ENCODE peak calls at places on chromosome 20, in eight cellular contexts. One of them, this sample, is unnamed.
A peak's percentile ranks its signal among the peaks of the same experiment; 100 is the strongest.

GRCh38 chr20:17502105-17502504 is 29.1 kb downstream of the BFSP1 start:
- DNase-seq in esophagus squamous epithelium: no peak
- DNase-seq in Calu3: no peak
- DNase-seq in GM13976: no peak
- DNase-seq in MM.1S: no peak
- DNase-seq in transverse colon: no peak
- DNase-seq in neural progenitor cell: peak; percentile 29
- DNase-seq in spleen: no peak
- DNase-seq in this sample: no peak

GRCh38 chr20:25282796-25283195 is 34.9 kb downstream of the PYGB start:
- DNase-seq in transverse colon: peak; percentile 7
- DNase-seq in neural progenitor cell: no peak
- DNase-seq in esophagus squamous epithelium: no peak
- DNase-seq in spleen: no peak
- DNase-seq in MM.1S: no peak
- DNase-seq in Calu3: no peak
- DNase-seq in GM13976: no peak
- DNase-seq in this sample: peak; percentile 7

GRCh38 chr20:53594068-53595017 is 704 bp upstream of the ZNF217 start:
- DNase-seq in GM13976: peak; percentile 88
- DNase-seq in esophagus squamous epithelium: peak; percentile 83
- DNase-seq in transverse colon: peak; percentile 99
- DNase-seq in Calu3: peak; percentile 100
- DNase-seq in spleen: peak; percentile 99
- DNase-seq in MM.1S: peak; percentile 93
- DNase-seq in neural progenitor cell: peak; percentile 97
- DNase-seq in this sample: peak; percentile 99

GRCh38 chr20:36219671-36220220 is 16.5 kb upstream of the AAR2 start:
- DNase-seq in Calu3: no peak
- DNase-seq in esophagus squamous epithelium: no peak
- DNase-seq in transverse colon: no peak
- DNase-seq in neural progenitor cell: no peak
- DNase-seq in spleen: peak; percentile 41
- DNase-seq in GM13976: no peak
- DNase-seq in MM.1S: no peak
- DNase-seq in this sample: no peak

GRCh38 chr20:35743693-35744491 is 1.8 kb upstream of the RBM39 start:
- DNase-seq in GM13976: no peak
- DNase-seq in transverse colon: no peak
- DNase-seq in esophagus squamous epithelium: no peak
- DNase-seq in Calu3: no peak
- DNase-seq in spleen: peak; percentile 83
- DNase-seq in neural progenitor cell: no peak
- DNase-seq in MM.1S: peak; percentile 54
- DNase-seq in this sample: no peak

GRCh38 chr20:16612708-16613107 is 39.5 kb upstream of the KIF16B start:
- DNase-seq in transverse colon: no peak
- DNase-seq in MM.1S: no peak
- DNase-seq in neural progenitor cell: no peak
- DNase-seq in esophagus squamous epithelium: no peak
- DNase-seq in spleen: no peak
- DNase-seq in Calu3: no peak
- DNase-seq in GM13976: no peak
- DNase-seq in this sample: no peak

GRCh38 chr20:19710336-19710721 is 47.7 kb upstream of the RIN2 start:
- DNase-seq in neural progenitor cell: no peak
- DNase-seq in spleen: no peak
- DNase-seq in MM.1S: no peak
- DNase-seq in transverse colon: peak; percentile 67
- DNase-seq in GM13976: no peak
- DNase-seq in Calu3: no peak
- DNase-seq in esophagus squamous epithelium: no peak
- DNase-seq in this sample: no peak

GRCh38 chr20:57698867-57699275 is 10.9 kb downstream of the PMEPA1 start:
- DNase-seq in spleen: no peak
- DNase-seq in GM13976: no peak
- DNase-seq in MM.1S: no peak
- DNase-seq in transverse colon: peak; percentile 37
- DNase-seq in Calu3: peak; percentile 77
- DNase-seq in neural progenitor cell: no peak
- DNase-seq in esophagus squamous epithelium: no peak
- DNase-seq in this sample: no peak

GRCh38 chr20:152131-152530 is 5.1 kb upstream of the DEFB127 start:
- DNase-seq in transverse colon: no peak
- DNase-seq in neural progenitor cell: no peak
- DNase-seq in GM13976: no peak
- DNase-seq in MM.1S: no peak
- DNase-seq in esophagus squamous epithelium: no peak
- DNase-seq in Calu3: no peak
- DNase-seq in spleen: no peak
- DNase-seq in this sample: no peak

GRCh38 chr20:6074145-6074561 is 20.3 kb upstream of the LRRN4 start:
- DNase-seq in Calu3: no peak
- DNase-seq in transverse colon: no peak
- DNase-seq in GM13976: no peak
- DNase-seq in MM.1S: peak; percentile 30
- DNase-seq in spleen: no peak
- DNase-seq in neural progenitor cell: peak; percentile 18
- DNase-seq in esophagus squamous epithelium: no peak
- DNase-seq in this sample: no peak

GRCh38 chr20:52622086-52622485 is 350.1 kb upstream of the TSHZ2 start:
- DNase-seq in MM.1S: no peak
- DNase-seq in Calu3: no peak
- DNase-seq in transverse colon: no peak
- DNase-seq in GM13976: no peak
- DNase-seq in spleen: no peak
- DNase-seq in esophagus squamous epithelium: no peak
- DNase-seq in neural progenitor cell: no peak
- DNase-seq in this sample: no peak

GRCh38 chr20:32583581-32584045 is 1.5 kb downstream of the NOL4L start:
- DNase-seq in GM13976: no peak
- DNase-seq in Calu3: no peak
- DNase-seq in MM.1S: no peak
- DNase-seq in transverse colon: no peak
- DNase-seq in esophagus squamous epithelium: no peak
- DNase-seq in spleen: no peak
- DNase-seq in neural progenitor cell: peak; percentile 66
- DNase-seq in this sample: no peak

GRCh38 chr20:53657289-53657678 is 63.6 kb upstream of the ZNF217 start:
- DNase-seq in Calu3: no peak
- DNase-seq in transverse colon: no peak
- DNase-seq in esophagus squamous epithelium: no peak
- DNase-seq in spleen: no peak
- DNase-seq in MM.1S: peak; percentile 37
- DNase-seq in neural progenitor cell: no peak
- DNase-seq in GM13976: no peak
- DNase-seq in this sample: no peak

GRCh38 chr20:3559231-3559630 is 88.4 kb downstream of the ATRN start:
- DNase-seq in GM13976: no peak
- DNase-seq in neural progenitor cell: no peak
- DNase-seq in spleen: no peak
- DNase-seq in esophagus squamous epithelium: no peak
- DNase-seq in Calu3: no peak
- DNase-seq in transverse colon: no peak
- DNase-seq in MM.1S: no peak
- DNase-seq in this sample: no peak

GRCh38 chr20:61120595-61121515 is 131.2 kb upstream of the CDH4 start:
- DNase-seq in GM13976: no peak
- DNase-seq in spleen: no peak
- DNase-seq in Calu3: peak; percentile 66
- DNase-seq in esophagus squamous epithelium: no peak
- DNase-seq in MM.1S: peak; percentile 64
- DNase-seq in neural progenitor cell: peak; percentile 81
- DNase-seq in transverse colon: no peak
- DNase-seq in this sample: peak; percentile 54
- TF ChIP-seq CTCF in GM13976: no peak
- TF ChIP-seq CTCF in spleen: no peak
- TF ChIP-seq CTCF in Calu3: peak; percentile 62
- TF ChIP-seq CTCF in esophagus squamous epithelium: peak; percentile 48
- TF ChIP-seq CTCF in MM.1S: peak; percentile 63
- TF ChIP-seq CTCF in neural progenitor cell: peak; percentile 73
- TF ChIP-seq CTCF in transverse colon: peak; percentile 23
- TF ChIP-seq CTCF in this sample: peak; percentile 53

GRCh38 chr20:51144476-51144875 is 121.6 kb upstream of the KCNG1 start:
- DNase-seq in esophagus squamous epithelium: no peak
- DNase-seq in GM13976: no peak
- DNase-seq in Calu3: no peak
- DNase-seq in spleen: no peak
- DNase-seq in MM.1S: no peak
- DNase-seq in neural progenitor cell: no peak
- DNase-seq in transverse colon: no peak
- DNase-seq in this sample: no peak
- TF ChIP-seq CTCF in esophagus squamous epithelium: no peak
- TF ChIP-seq CTCF in GM13976: no peak
- TF ChIP-seq CTCF in Calu3: no peak
- TF ChIP-seq CTCF in spleen: no peak
- TF ChIP-seq CTCF in MM.1S: no peak
- TF ChIP-seq CTCF in neural progenitor cell: no peak
- TF ChIP-seq CTCF in transverse colon: no peak
- TF ChIP-seq CTCF in this sample: no peak

GRCh38 chr20:45124365-45124764 is at the start of gene WFDC12:
- DNase-seq in Calu3: no peak
- DNase-seq in esophagus squamous epithelium: no peak
- DNase-seq in spleen: no peak
- DNase-seq in transverse colon: no peak
- DNase-seq in MM.1S: no peak
- DNase-seq in GM13976: no peak
- DNase-seq in neural progenitor cell: no peak
- DNase-seq in this sample: no peak
- TF ChIP-seq CTCF in Calu3: no peak
- TF ChIP-seq CTCF in esophagus squamous epithelium: no peak
- TF ChIP-seq CTCF in spleen: no peak
- TF ChIP-seq CTCF in transverse colon: no peak
- TF ChIP-seq CTCF in MM.1S: no peak
- TF ChIP-seq CTCF in GM13976: no peak
- TF ChIP-seq CTCF in neural progenitor cell: no peak
- TF ChIP-seq CTCF in this sample: no peak

GRCh38 chr20:39289316-39289715 is 327.2 kb downstream of the DHX35 start:
- DNase-seq in MM.1S: peak; percentile 27
- DNase-seq in spleen: no peak
- DNase-seq in esophagus squamous epithelium: no peak
- DNase-seq in neural progenitor cell: peak; percentile 46
- DNase-seq in Calu3: peak; percentile 13
- DNase-seq in transverse colon: no peak
- DNase-seq in GM13976: peak; percentile 25
- DNase-seq in this sample: no peak
- TF ChIP-seq CTCF in MM.1S: peak; percentile 25
- TF ChIP-seq CTCF in spleen: no peak
- TF ChIP-seq CTCF in esophagus squamous epithelium: peak; percentile 9
- TF ChIP-seq CTCF in neural progenitor cell: peak; percentile 51
- TF ChIP-seq CTCF in Calu3: no peak
- TF ChIP-seq CTCF in transverse colon: peak; percentile 11
- TF ChIP-seq CTCF in GM13976: peak; percentile 25
- TF ChIP-seq CTCF in this sample: no peak

DNA sequence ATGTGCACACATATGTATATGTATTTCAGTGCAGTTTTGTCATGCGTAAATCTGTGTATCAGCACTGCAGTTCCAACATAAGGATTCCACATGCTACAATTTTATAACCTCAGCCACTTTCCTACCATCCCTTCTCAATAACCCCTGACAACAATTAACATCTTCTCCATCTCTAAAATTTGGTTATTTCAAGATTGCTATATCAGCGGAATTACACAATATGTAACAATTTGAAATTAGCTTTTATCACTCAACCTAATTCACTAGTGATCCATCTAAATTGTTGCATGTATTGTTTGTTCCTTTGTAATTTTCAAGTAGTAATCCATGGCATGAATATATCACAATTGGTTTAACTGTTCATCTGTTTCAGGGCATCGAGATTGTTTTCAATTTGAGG is 511.3 kb downstream of the HAO1 start:
- DNase-seq in esophagus squamous epithelium: no peak
- DNase-seq in transverse colon: no peak
- DNase-seq in neural progenitor cell: no peak
- DNase-seq in Calu3: no peak
- DNase-seq in spleen: no peak
- DNase-seq in MM.1S: no peak
- DNase-seq in GM13976: no peak
- DNase-seq in this sample: no peak
- TF ChIP-seq CTCF in esophagus squamous epithelium: no peak
- TF ChIP-seq CTCF in transverse colon: no peak
- TF ChIP-seq CTCF in neural progenitor cell: no peak
- TF ChIP-seq CTCF in Calu3: no peak
- TF ChIP-seq CTCF in spleen: no peak
- TF ChIP-seq CTCF in MM.1S: no peak
- TF ChIP-seq CTCF in GM13976: no peak
- TF ChIP-seq CTCF in this sample: no peak

This sample was measured in body of pancreas.